ENCODE peak calls at places on chromosomes 2 and 18, in eight cellular contexts. R is activated CD8-positive, alpha-beta memory T cell treated with anti-CD3 and anti-CD28 coated beads, Interleukin-2, amount 50 U/mL, for 48 hours; U is A549; S is kidney glomerular epithelial cell; J is germinal center; T is LoVo; Z is cerebellar cortex; P is Daoy. A is an unnamed sample.

GRCh38 chr2:48728295-48728694 is 27.2 kb downstream of the LHCGR start:
- DNase-seq in R (no peak), U (no peak), S (no peak), J (no peak), T (no peak), Z (peak), P (no peak), A (no peak)

GRCh38 chr18:62420513-62421209 is 95.6 kb downstream of the TNFRSF11A start:
- DNase-seq in R (peak), U (peak), S (no peak), J (peak), T (peak), Z (no peak), P (peak), A (peak)

GRCh38 chr18:48442761-48443160 is 33.6 kb upstream of the ZBTB7C start:
- DNase-seq in R (no peak), U (no peak), S (no peak), J (no peak), T (no peak), Z (no peak), P (no peak), A (no peak)

GRCh38 chr18:49189772-49190171 is 239.0 kb upstream of the SMAD7 start:
- DNase-seq in R (no peak), U (no peak), S (no peak), J (no peak), T (no peak), Z (no peak), P (no peak), A (no peak)

GRCh38 chr2:28274911-28275685 is 117.6 kb upstream of the FOSL2 start:
- DNase-seq in R (no peak), U (peak), S (peak), J (no peak), T (peak), Z (peak), P (peak), A (no peak)

GRCh38 chr2:55133467-55134315 is 83.4 kb upstream of the RTN4 start:
- DNase-seq in R (peak), U (no peak), S (peak), J (peak), T (no peak), Z (no peak), P (peak), A (peak)

GRCh38 chr2:9665903-9666302 is 35.1 kb upstream of the YWHAQ start:
- DNase-seq in R (no peak), U (no peak), S (peak), J (no peak), T (no peak), Z (no peak), P (peak), A (no peak)

GRCh38 chr2:79638943-79639342 is 126.1 kb downstream of the CTNNA2 start:
- DNase-seq in R (no peak), U (no peak), S (no peak), J (no peak), T (no peak), Z (no peak), P (no peak), A (no peak)

GRCh38 chr2:88187038-88187676 is 17.0 kb downstream of the THNSL2 start:
- DNase-seq in R (no peak), U (peak), S (peak), J (no peak), T (peak), Z (peak), P (peak), A (no peak)

GRCh38 chr2:154233231-154233630 is 361.5 kb downstream of the GALNT13 start:
- DNase-seq in R (no peak), U (no peak), S (no peak), J (no peak), T (no peak), Z (no peak), P (no peak), A (no peak)

GRCh38 chr2:96523659-96524481 is 12.7 kb upstream of the ARID5A start:
- DNase-seq in R (peak), U (no peak), S (no peak), J (no peak), T (no peak), Z (no peak), P (no peak), A (no peak)

GRCh38 chr2:241569831-241570281 is 11.3 kb downstream of the BOK start:
- DNase-seq in R (no peak), U (no peak), S (no peak), J (no peak), T (no peak), Z (no peak), P (no peak), A (no peak)

GRCh38 chr2:34408100-34408499 is 809.0 kb upstream of the FAM98A start:
- DNase-seq in R (no peak), U (no peak), S (no peak), J (no peak), T (no peak), Z (no peak), P (peak), A (no peak)

GRCh38 chr2:43102366-43103092 is 123.9 kb downstream of the ZFP36L2 start:
- DNase-seq in R (no peak), U (no peak), S (no peak), J (no peak), T (no peak), Z (no peak), P (no peak), A (no peak)

GRCh38 chr2:61877571-61878245 is 10.7 kb downstream of the CCT4 start:
- DNase-seq in R (no peak), U (no peak), S (no peak), J (no peak), T (no peak), Z (no peak), P (no peak), A (no peak)

GRCh38 chr18:58230438-58231179 is 186.6 kb downstream of the NEDD4L start:
- DNase-seq in R (no peak), U (no peak), S (peak), J (no peak), T (peak), Z (no peak), P (peak), A (no peak)

GRCh38 chr2:36562245-36562644 is 35.7 kb downstream of the FEZ2 start:
- DNase-seq in R (no peak), U (no peak), S (peak), J (no peak), T (peak), Z (no peak), P (peak), A (no peak)

GRCh38 chr18:2655954-2656236 is 369 bp downstream of the SMCHD1 start:
- DNase-seq in R (no peak), U (peak), S (peak), J (no peak), T (no peak), Z (no peak), P (no peak), A (no peak)

GRCh38 chr2:237262838-237263771 is 150.9 kb downstream of the COL6A3 start:
- DNase-seq in R (no peak), U (no peak), S (peak), J (no peak), T (no peak), Z (no peak), P (peak), A (no peak)

GRCh38 chr2:133241231-133241575 is 327.1 kb downstream of the NCKAP5 start:
- DNase-seq in R (no peak), U (no peak), S (no peak), J (no peak), T (no peak), Z (no peak), P (no peak), A (no peak)

GRCh38 chr2:65639156-65639876 is 206.9 kb upstream of the SPRED2 start:
- DNase-seq in R (no peak), U (no peak), S (peak), J (no peak), T (peak), Z (no peak), P (peak), A (no peak)

GRCh38 chr2:73985318-73986084 is 791 bp downstream of the TET3 start:
- DNase-seq in R (peak), U (peak), S (no peak), J (peak), T (no peak), Z (no peak), P (peak), A (no peak)

GRCh38 chr2:60552096-60552850 is 1.2 kb downstream of the BCL11A start:
- DNase-seq in R (peak), U (no peak), S (no peak), J (no peak), T (no peak), Z (no peak), P (peak), A (no peak)

GRCh38 chr2:134189009-134189717 is 64.7 kb upstream of the MGAT5 start:
- DNase-seq in R (no peak), U (peak), S (peak), J (no peak), T (peak), Z (no peak), P (peak), A (no peak)

GRCh38 chr2:164917296-164917903 is 37.9 kb downstream of the SLC38A11 start:
- DNase-seq in R (no peak), U (peak), S (peak), J (no peak), T (peak), Z (peak), P (peak), A (no peak)

GRCh38 chr2:196480653-196481322 is 158.7 kb upstream of the CCDC150 start:
- DNase-seq in R (no peak), U (no peak), S (no peak), J (no peak), T (no peak), Z (peak), P (no peak), A (no peak)

GRCh38 chr2:48530033-48530804 is at the start of gene STON1:
- DNase-seq in R (peak), U (peak), S (peak), J (peak), T (peak), Z (no peak), P (peak), A (peak)

GRCh38 chr2:240451791-240452470 is 16.5 kb downstream of the GPC1 start:
- DNase-seq in R (no peak), U (no peak), S (no peak), J (no peak), T (no peak), Z (no peak), P (no peak), A (no peak)

GRCh38 chr18:74139888-74140287 is 7.7 kb downstream of the FBXO15 start:
- DNase-seq in R (no peak), U (no peak), S (no peak), J (no peak), T (no peak), Z (no peak), P (peak), A (peak)

GRCh38 chr2:15753811-15754702 is 162.4 kb downstream of the DDX1 start:
- DNase-seq in R (no peak), U (no peak), S (no peak), J (no peak), T (no peak), Z (no peak), P (no peak), A (no peak)

A was measured in stimulated activated CD8-positive, alpha-beta memory T cell treated with anti-CD3 and anti-CD28 coated beads, Interleukin-15, amount 100 ng/mL, for 48 hours.